ENCODE peak calls at places on chromosome 18, in seven cellular contexts. A, K, E, U, T, S and J are unnamed samples.

GRCh38 chr18:58942486-58942885 is 77.8 kb downstream of the ZNF532 start:
- DNase-seq in E (peak), U (no peak), A (no peak), T (no peak), S (no peak), K (peak), J (no peak)

GRCh38 chr18:79797518-79798345 is at the start of gene KCNG2:
- DNase-seq in E (no peak), A (no peak), K (peak), U (no peak), T (no peak), S (no peak), J (no peak)

GRCh38 chr18:73552171-73552570 is 595.5 kb downstream of the FBXO15 start:
- DNase-seq in E (no peak), A (no peak), U (no peak), T (no peak), S (no peak), K (no peak), J (no peak)

GRCh38 chr18:39863916-39864315 is 2091.1 kb upstream of the PIK3C3 start:
- DNase-seq in A (no peak), U (no peak), E (no peak), T (no peak), K (no peak), S (no peak), J (no peak)

GRCh38 chr18:53566622-53567021 is 657.8 kb downstream of the MBD2 start:
- DNase-seq in A (no peak), K (no peak), U (no peak), E (no peak), T (no peak), S (no peak), J (no peak)

GRCh38 chr18:39419315-39419714 is 1853.7 kb upstream of the CELF4 start:
- DNase-seq in E (no peak), T (no peak), S (no peak), K (no peak), U (no peak), A (no peak), J (no peak)

GRCh38 chr18:41577529-41577928 is 377.5 kb upstream of the PIK3C3 start:
- DNase-seq in U (no peak), A (no peak), S (no peak), E (no peak), T (no peak), K (no peak), J (no peak)

GRCh38 chr18:72762505-72763122 is 105.2 kb downstream of the NETO1 start:
- DNase-seq in E (no peak), T (no peak), S (no peak), U (no peak), K (no peak), A (no peak), J (no peak)

DNA sequence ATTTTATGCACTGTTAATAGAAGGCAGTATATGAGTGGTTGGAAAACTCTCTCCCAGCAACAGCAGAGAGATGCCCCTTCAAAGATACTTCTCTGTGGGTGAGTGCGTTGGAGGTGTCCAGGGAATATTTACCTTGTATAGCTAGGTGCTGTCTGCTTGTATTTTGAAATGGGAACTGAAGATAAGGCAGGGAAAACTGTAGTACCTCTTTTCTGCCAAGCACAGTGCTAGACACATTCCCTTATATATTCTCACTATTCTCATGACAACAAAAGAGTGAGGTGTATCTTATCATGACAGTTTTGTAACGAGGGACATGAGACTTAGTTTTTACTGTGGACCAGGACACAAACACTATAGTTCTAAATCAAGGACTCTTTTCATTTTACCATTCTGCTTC is 2.1 kb downstream of the TTC39C start:
- DNase-seq in K (no peak), E (no peak), U (no peak), S (no peak), A (no peak), T (no peak), J (no peak)
- H3K4me3 ChIP-seq in K (no peak), E (no peak), U (no peak), S (peak), A (peak), T (no peak), J (peak)

GRCh38 chr18:34225218-34225553 is 473 bp upstream of the NOL4 start:
- DNase-seq in T (no peak), K (no peak), E (no peak), A (no peak), U (no peak), S (no peak), J (no peak)

GRCh38 chr18:34223164-34223892 is 1.4 kb downstream of the NOL4 start:
- DNase-seq in K (peak), A (no peak), S (no peak), E (peak), T (no peak), U (no peak), J (no peak)

GRCh38 chr18:34222396-34223163 is 2.1 kb downstream of the NOL4 start:
- DNase-seq in A (no peak), U (no peak), E (peak), S (peak), T (no peak), K (peak), J (no peak)

GRCh38 chr18:34224423-34225217 is at the start of gene NOL4:
- DNase-seq in U (peak), S (peak), T (peak), K (peak), E (peak), A (no peak), J (no peak)

DNA sequence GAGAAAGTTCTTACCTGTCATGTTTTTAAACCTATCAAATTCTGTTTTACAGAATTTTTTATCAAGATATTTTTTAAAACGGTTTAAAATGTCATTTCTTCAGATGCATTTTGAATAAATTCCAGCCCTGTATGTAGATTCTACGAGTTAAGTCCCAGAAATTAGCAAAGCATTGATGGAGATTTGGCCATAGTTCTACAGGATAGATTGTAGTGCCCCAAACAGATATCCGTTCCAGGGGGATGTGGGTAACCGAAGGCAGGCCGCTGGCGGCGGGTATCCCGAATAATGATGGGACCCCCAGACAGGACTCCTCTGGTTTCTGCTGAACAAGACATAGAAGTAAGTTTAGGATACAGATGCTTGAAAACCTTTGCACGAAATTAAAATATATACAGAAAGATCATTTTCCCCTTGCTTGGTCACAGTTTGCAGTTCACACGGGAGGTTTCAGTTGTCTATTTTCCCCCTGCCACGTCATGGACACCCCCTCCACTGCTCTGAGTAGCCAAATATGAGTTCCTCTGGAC is 755 bp downstream of the NOL4 start:
- DNase-seq in A (no peak), K (peak), E (no peak), S (no peak), T (no peak), U (no peak), J (no peak)
- H3K4me3 ChIP-seq in A (no peak), K (peak), E (no peak), S (peak), T (peak), U (no peak), J (no peak)

DNA sequence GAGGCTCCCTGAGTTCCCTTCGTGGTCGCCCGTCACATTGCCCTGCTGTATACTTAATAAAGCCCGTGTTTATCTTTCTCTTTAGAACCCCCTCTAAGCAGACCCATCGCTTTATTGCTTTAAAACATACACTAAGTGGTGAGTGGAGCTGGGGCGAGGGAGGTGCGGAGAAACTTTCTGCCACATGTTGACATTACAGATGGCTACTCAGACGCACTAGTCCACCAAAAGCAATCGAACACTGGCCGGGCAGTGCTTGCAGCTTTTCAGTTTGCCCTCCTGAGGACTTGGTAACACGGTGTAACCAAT is 859 bp upstream of the COLEC12 start:
- DNase-seq in K (no peak), E (no peak), S (no peak), A (no peak), U (no peak), T (no peak), J (no peak)
- H3K4me3 ChIP-seq in K (no peak), E (no peak), S (peak), A (no peak), U (no peak), T (no peak), J (no peak)

GRCh38 chr18:11145413-11146191 is 3.8 kb downstream of the PIEZO2 start:
- DNase-seq in U (no peak), K (no peak), A (no peak), E (no peak), S (no peak), T (no peak), J (no peak)
- H3K4me3 ChIP-seq in U (no peak), K (no peak), A (no peak), E (no peak), S (peak), T (no peak), J (no peak)

GRCh38 chr18:57794951-57795728 is 8.0 kb downstream of the ATP8B1 start:
- DNase-seq in S (no peak), A (no peak), T (no peak), E (no peak), K (no peak), U (peak), J (no peak)

GRCh38 chr18:57791192-57791591 is 11.9 kb downstream of the ATP8B1 start:
- DNase-seq in U (no peak), T (no peak), S (no peak), K (no peak), A (no peak), E (no peak), J (no peak)

GRCh38 chr18:57791911-57792310 is 11.2 kb downstream of the ATP8B1 start:
- DNase-seq in A (no peak), K (no peak), S (no peak), E (no peak), T (no peak), U (no peak), J (no peak)

GRCh38 chr18:57792741-57793629 is 10.1 kb downstream of the ATP8B1 start:
- DNase-seq in S (no peak), T (no peak), K (no peak), E (no peak), U (no peak), A (no peak), J (no peak)

GRCh38 chr18:57793630-57793986 is 9.5 kb downstream of the ATP8B1 start:
- DNase-seq in A (no peak), K (no peak), E (no peak), U (no peak), T (no peak), S (no peak), J (no peak)
- H3K4me3 ChIP-seq in A (no peak), K (no peak), E (no peak), U (no peak), T (no peak), S (no peak), J (no peak)

GRCh38 chr18:44786257-44786656 is 105.6 kb downstream of the SETBP1 start:
- DNase-seq in A (no peak), U (no peak), T (no peak), S (no peak), E (no peak), K (no peak), J (no peak)
- H3K4me3 ChIP-seq in A (no peak), U (no peak), T (no peak), S (no peak), E (no peak), K (no peak), J (no peak)